ENCODE peak calls at places on chromosome 4, in six cellular contexts. T is transverse colon, M is tibial nerve, N is stomach, I is body of pancreas, F is breast epithelium. X is an unnamed sample.

GRCh38 chr4:86482851-86483490 is 111.1 kb upstream of the PTPN13 start:
- DNase-seq in M (no peak), I (no peak), N (no peak), F (no peak), T (no peak), X (no peak)

GRCh38 chr4:143358923-143359694 is 22.4 kb downstream of the GAB1 start:
- DNase-seq in F (no peak), N (peak; percentile 73), I (peak; percentile 87), T (peak; percentile 78), M (no peak), X (no peak)

GRCh38 chr4:148674891-148675290 is 232.7 kb upstream of the NR3C2 start:
- DNase-seq in N (no peak), T (no peak), F (no peak), I (no peak), M (no peak), X (no peak)

GRCh38 chr4:113981591-113981990 is 2.1 kb upstream of the ARSJ start:
- DNase-seq in I (no peak), T (no peak), M (no peak), F (no peak), N (no peak), X (no peak)

GRCh38 chr4:85147481-85148076 is 181.1 kb upstream of the WDFY3 start:
- DNase-seq in I (peak; percentile 81), N (peak; percentile 46), M (peak; percentile 57), F (no peak), T (peak; percentile 24), X (peak; percentile 38)

GRCh38 chr4:7384003-7384928 is 50.5 kb downstream of the PSAPL1 start:
- DNase-seq in N (no peak), T (peak; percentile 3), F (peak; percentile 14), I (no peak), M (no peak), X (no peak)

GRCh38 chr4:127920521-127920920 is 39.8 kb downstream of the PLK4 start:
- DNase-seq in N (no peak), M (no peak), I (no peak), F (no peak), T (no peak), X (no peak)

GRCh38 chr4:96260071-96260682 is 420.3 kb downstream of the PDHA2 start:
- DNase-seq in M (no peak), I (no peak), T (no peak), F (no peak), N (no peak), X (no peak)

GRCh38 chr4:29459926-29460325 is 1260.2 kb upstream of the PCDH7 start:
- DNase-seq in I (no peak), N (no peak), F (no peak), M (no peak), T (no peak), X (no peak)

DNA sequence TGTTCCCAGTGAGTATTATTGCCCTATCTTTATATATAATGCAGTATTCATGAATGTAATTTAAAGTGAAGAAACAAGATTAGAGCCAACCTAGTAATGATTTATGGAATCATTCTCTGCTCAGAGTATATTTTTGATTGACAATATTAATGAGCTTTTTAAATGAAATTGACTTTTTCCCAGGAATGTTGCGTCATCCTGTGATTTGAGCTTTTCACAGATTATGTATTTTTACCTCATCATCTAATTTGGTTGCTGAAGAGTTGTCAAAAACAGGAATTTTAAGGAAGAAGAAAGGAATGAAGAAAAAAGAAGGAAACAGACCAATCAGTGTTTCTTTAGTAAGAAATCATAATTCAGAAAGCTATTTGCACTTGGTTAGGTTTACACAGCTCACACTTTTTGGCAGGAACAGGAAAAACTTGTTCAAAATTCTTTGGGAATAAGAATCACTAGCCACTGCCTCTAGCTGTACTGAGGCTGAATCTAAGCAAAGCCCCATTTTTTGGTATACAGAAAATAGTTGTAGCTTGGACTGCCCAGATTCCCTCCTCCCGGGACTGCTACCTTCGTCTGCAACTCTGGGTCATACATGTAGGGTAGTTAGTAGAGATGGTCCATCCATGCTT is 27.3 kb downstream of the EXOC1 start:
- DNase-seq in M (no peak), N (no peak), T (no peak), I (no peak), F (no peak), X (no peak)
- TF ChIP-seq POLR2A in M (no peak), N (no peak), T (no peak), I (no peak), F (no peak), X (no peak)

GRCh38 chr4:81564025-81564424 is 92.3 kb upstream of the RASGEF1B start:
- DNase-seq in M (no peak), T (no peak), F (no peak), N (no peak), I (peak; percentile 16), X (no peak)

GRCh38 chr4:81562093-81562492 is 90.4 kb upstream of the RASGEF1B start:
- DNase-seq in I (no peak), T (no peak), N (no peak), F (no peak), M (no peak), X (no peak)

GRCh38 chr4:81571105-81571504 is 99.4 kb upstream of the RASGEF1B start:
- DNase-seq in F (no peak), N (no peak), I (no peak), M (no peak), T (no peak), X (no peak)

GRCh38 chr4:81565137-81565870 is 93.6 kb upstream of the RASGEF1B start:
- DNase-seq in M (peak; percentile 68), N (peak; percentile 81), I (peak; percentile 54), F (no peak), T (peak; percentile 82), X (peak; percentile 62)

GRCh38 chr4:81566076-81566663 is 94.5 kb upstream of the RASGEF1B start:
- DNase-seq in T (no peak), F (no peak), M (no peak), I (no peak), N (no peak), X (no peak)
- H3K4me3 ChIP-seq in T (no peak overlapping the region), F (peak overlapping the region; percentile 26), M (peak overlapping the region; percentile 30), I (no peak overlapping the region), N (peak overlapping the region; percentile 31), X (peak overlapping the region; percentile 30)

DNA sequence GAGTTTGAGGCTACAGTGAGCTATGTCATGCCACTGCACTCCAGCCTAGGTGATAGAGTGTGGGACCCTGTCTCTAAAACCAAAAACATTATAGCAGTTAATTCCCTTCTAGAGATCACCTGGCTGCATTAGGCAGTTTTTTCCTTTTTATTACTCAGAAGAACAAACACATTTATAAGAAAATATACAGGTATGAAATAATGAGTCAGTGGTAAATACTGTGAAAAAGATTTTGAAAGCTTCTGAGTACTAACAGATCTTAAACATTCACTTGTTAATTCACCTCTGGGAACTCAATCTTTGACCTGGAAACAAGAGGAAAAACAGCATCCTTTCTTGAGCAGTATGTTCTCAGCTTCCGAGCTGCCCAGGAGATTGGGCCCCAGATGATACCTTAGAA is 64.1 kb downstream of the UCHL1 start:
- DNase-seq in T (no peak), N (no peak), M (no peak), I (no peak), F (no peak), X (no peak)
- TF ChIP-seq CTCF in T (no peak), N (no peak), M (no peak), I (no peak), F (no peak), X (no peak)

GRCh38 chr4:5307928-5308327 is 256.6 kb downstream of the STK32B start:
- DNase-seq in M (no peak), I (no peak), T (no peak), F (no peak), N (no peak), X (no peak)
- TF ChIP-seq POLR2A in M (no peak), I (no peak), T (no peak), F (no peak), N (no peak), X (no peak)

GRCh38 chr4:155758500-155759371 is at the start of gene GUCY1B1:
- DNase-seq in F (peak; percentile 83), I (peak; percentile 94), M (peak; percentile 81), T (peak; percentile 81), N (peak; percentile 81), X (peak; percentile 73)
- H3K4me3 ChIP-seq in F (peak within 1 kb of the TSS; percentile 50), I (peak within 1 kb of the TSS; percentile 51), M (peak within 1 kb of the TSS; percentile 51), T (peak within 1 kb of the TSS; percentile 50), N (peak within 1 kb of the TSS; percentile 70), X (peak within 1 kb of the TSS; percentile 78)